ENCODE peak calls at places on chromosomes 6 and 20, in seven cellular contexts. One of them, this sample, is unnamed.

GRCh38 chr6:115935361-115935760 is 125.3 kb downstream of the FRK start:
- DNase-seq in AG09309: no peak
- DNase-seq in fibroblast of mammary gland: no peak
- DNase-seq in foreskin fibroblast: no peak
- DNase-seq in fibroblast of lung: no peak
- DNase-seq in A549: no peak
- DNase-seq in heart left ventricle: no peak
- DNase-seq in this sample: no peak

GRCh38 chr6:113352831-113353230 is 504.3 kb upstream of the MARCKS start:
- DNase-seq in foreskin fibroblast: no peak
- DNase-seq in AG09309: no peak
- DNase-seq in fibroblast of mammary gland: no peak
- DNase-seq in fibroblast of lung: no peak
- DNase-seq in heart left ventricle: no peak
- DNase-seq in A549: no peak
- DNase-seq in this sample: no peak

GRCh38 chr6:137845460-137845859 is 21.6 kb upstream of the TNFAIP3 start:
- DNase-seq in A549: no peak
- DNase-seq in foreskin fibroblast: no peak
- DNase-seq in fibroblast of lung: no peak
- DNase-seq in AG09309: no peak
- DNase-seq in fibroblast of mammary gland: no peak
- DNase-seq in heart left ventricle: no peak
- DNase-seq in this sample: no peak

GRCh38 chr20:47318596-47319516 is 37.6 kb downstream of the ZMYND8 start:
- DNase-seq in A549: peak
- DNase-seq in fibroblast of mammary gland: peak
- DNase-seq in heart left ventricle: peak
- DNase-seq in AG09309: no peak
- DNase-seq in foreskin fibroblast: peak
- DNase-seq in fibroblast of lung: peak
- DNase-seq in this sample: peak

GRCh38 chr20:37680420-37680819 is 13.4 kb upstream of the CTNNBL1 start:
- DNase-seq in A549: no peak
- DNase-seq in AG09309: no peak
- DNase-seq in heart left ventricle: no peak
- DNase-seq in fibroblast of mammary gland: peak
- DNase-seq in fibroblast of lung: peak
- DNase-seq in foreskin fibroblast: no peak
- DNase-seq in this sample: no peak

GRCh38 chr20:51223163-51223562 is 200.3 kb upstream of the KCNG1 start:
- DNase-seq in AG09309: no peak
- DNase-seq in fibroblast of lung: no peak
- DNase-seq in heart left ventricle: no peak
- DNase-seq in foreskin fibroblast: no peak
- DNase-seq in fibroblast of mammary gland: no peak
- DNase-seq in A549: no peak
- DNase-seq in this sample: no peak

GRCh38 chr6:166341915-166342292 is 441 bp downstream of the SFT2D1 start:
- DNase-seq in heart left ventricle: no peak
- DNase-seq in fibroblast of mammary gland: peak
- DNase-seq in fibroblast of lung: peak
- DNase-seq in A549: no peak
- DNase-seq in foreskin fibroblast: no peak
- DNase-seq in AG09309: no peak
- DNase-seq in this sample: no peak

GRCh38 chr6:169937389-169938261 is 186.2 kb downstream of the ERMARD start:
- DNase-seq in heart left ventricle: no peak
- DNase-seq in fibroblast of mammary gland: no peak
- DNase-seq in A549: no peak
- DNase-seq in foreskin fibroblast: no peak
- DNase-seq in AG09309: no peak
- DNase-seq in fibroblast of lung: no peak
- DNase-seq in this sample: no peak

GRCh38 chr6:8731874-8732273 is 296.5 kb upstream of the SLC35B3 start:
- DNase-seq in AG09309: no peak
- DNase-seq in heart left ventricle: no peak
- DNase-seq in fibroblast of lung: no peak
- DNase-seq in A549: no peak
- DNase-seq in foreskin fibroblast: no peak
- DNase-seq in fibroblast of mammary gland: no peak
- DNase-seq in this sample: no peak

GRCh38 chr6:153702671-153703070 is 336.4 kb upstream of the OPRM1 start:
- DNase-seq in foreskin fibroblast: no peak
- DNase-seq in A549: no peak
- DNase-seq in AG09309: no peak
- DNase-seq in fibroblast of lung: no peak
- DNase-seq in fibroblast of mammary gland: peak
- DNase-seq in heart left ventricle: no peak
- DNase-seq in this sample: no peak

GRCh38 chr6:11033825-11034224 is 10.3 kb downstream of the ELOVL2 start:
- DNase-seq in foreskin fibroblast: peak
- DNase-seq in AG09309: peak
- DNase-seq in heart left ventricle: no peak
- DNase-seq in A549: no peak
- DNase-seq in fibroblast of lung: peak
- DNase-seq in fibroblast of mammary gland: peak
- DNase-seq in this sample: peak

GRCh38 chr6:76639941-76640340 is 567.5 kb upstream of the IMPG1 start:
- DNase-seq in A549: no peak
- DNase-seq in foreskin fibroblast: no peak
- DNase-seq in fibroblast of mammary gland: no peak
- DNase-seq in fibroblast of lung: no peak
- DNase-seq in AG09309: no peak
- DNase-seq in heart left ventricle: no peak
- DNase-seq in this sample: no peak

GRCh38 chr6:43253401-43253800 is 10.1 kb downstream of the TTBK1 start:
- DNase-seq in fibroblast of lung: no peak
- DNase-seq in foreskin fibroblast: no peak
- DNase-seq in A549: no peak
- DNase-seq in fibroblast of mammary gland: no peak
- DNase-seq in heart left ventricle: no peak
- DNase-seq in AG09309: no peak
- DNase-seq in this sample: no peak

GRCh38 chr6:128538763-128539162 is 18.4 kb upstream of the PTPRK start:
- DNase-seq in heart left ventricle: no peak
- DNase-seq in fibroblast of mammary gland: no peak
- DNase-seq in foreskin fibroblast: no peak
- DNase-seq in A549: no peak
- DNase-seq in AG09309: no peak
- DNase-seq in fibroblast of lung: peak
- DNase-seq in this sample: no peak

GRCh38 chr20:8060977-8061376 is 41.4 kb upstream of the TMX4 start:
- DNase-seq in foreskin fibroblast: no peak
- DNase-seq in fibroblast of lung: no peak
- DNase-seq in AG09309: no peak
- DNase-seq in fibroblast of mammary gland: no peak
- DNase-seq in heart left ventricle: no peak
- DNase-seq in A549: no peak
- DNase-seq in this sample: no peak

GRCh38 chr6:25056130-25056529 is 120.4 kb upstream of the RIPOR2 start:
- DNase-seq in foreskin fibroblast: no peak
- DNase-seq in fibroblast of lung: no peak
- DNase-seq in AG09309: no peak
- DNase-seq in A549: no peak
- DNase-seq in fibroblast of mammary gland: no peak
- DNase-seq in heart left ventricle: no peak
- DNase-seq in this sample: no peak

GRCh38 chr6:88992741-88993557 is 29.5 kb upstream of the RNGTT start:
- DNase-seq in heart left ventricle: no peak
- DNase-seq in foreskin fibroblast: no peak
- DNase-seq in fibroblast of mammary gland: peak
- DNase-seq in A549: no peak
- DNase-seq in AG09309: no peak
- DNase-seq in fibroblast of lung: no peak
- DNase-seq in this sample: no peak

GRCh38 chr6:124487778-124488431 is 474.3 kb upstream of the RNF217 start:
- DNase-seq in AG09309: no peak
- DNase-seq in fibroblast of mammary gland: peak
- DNase-seq in foreskin fibroblast: no peak
- DNase-seq in fibroblast of lung: peak
- DNase-seq in heart left ventricle: no peak
- DNase-seq in A549: no peak
- DNase-seq in this sample: peak

GRCh38 chr6:33144373-33144772 is 47.9 kb downstream of the COL11A2 start:
- DNase-seq in heart left ventricle: no peak
- DNase-seq in fibroblast of lung: peak
- DNase-seq in A549: no peak
- DNase-seq in foreskin fibroblast: no peak
- DNase-seq in AG09309: no peak
- DNase-seq in fibroblast of mammary gland: peak
- DNase-seq in this sample: peak

GRCh38 chr6:112910256-112910655 is 563.1 kb downstream of the RFPL4B start:
- DNase-seq in AG09309: peak
- DNase-seq in A549: no peak
- DNase-seq in fibroblast of mammary gland: peak
- DNase-seq in heart left ventricle: no peak
- DNase-seq in fibroblast of lung: peak
- DNase-seq in foreskin fibroblast: peak
- DNase-seq in this sample: peak

GRCh38 chr6:134774244-134774643 is 175.7 kb downstream of the ALDH8A1 start:
- DNase-seq in foreskin fibroblast: peak
- DNase-seq in A549: no peak
- DNase-seq in AG09309: no peak
- DNase-seq in fibroblast of mammary gland: peak
- DNase-seq in fibroblast of lung: peak
- DNase-seq in heart left ventricle: no peak
- DNase-seq in this sample: peak

GRCh38 chr6:18564775-18565174 is 177.6 kb downstream of the RNF144B start:
- DNase-seq in fibroblast of mammary gland: no peak
- DNase-seq in A549: no peak
- DNase-seq in AG09309: no peak
- DNase-seq in foreskin fibroblast: no peak
- DNase-seq in fibroblast of lung: no peak
- DNase-seq in heart left ventricle: no peak
- DNase-seq in this sample: no peak

DNA sequence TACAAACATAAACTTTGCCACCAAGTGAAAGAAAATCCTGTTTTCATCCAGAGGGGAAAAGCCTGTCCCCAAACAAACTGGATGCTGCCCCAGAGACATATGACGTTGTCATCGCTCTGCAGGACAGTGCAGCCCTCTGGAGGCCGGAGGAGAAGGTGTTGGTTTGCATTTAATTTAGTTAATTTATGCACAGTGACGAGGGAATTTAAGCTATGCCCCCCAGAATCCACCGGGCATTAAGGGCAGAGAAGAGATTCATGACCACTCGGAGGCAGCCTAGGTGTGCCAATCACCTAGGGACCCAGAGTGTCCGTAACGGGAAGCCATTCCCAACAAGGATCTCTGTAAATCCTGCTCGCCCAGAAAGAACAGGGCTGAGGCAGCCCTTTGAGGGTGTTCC is 45.1 kb downstream of the NINL start:
- DNase-seq in foreskin fibroblast: no peak
- DNase-seq in fibroblast of mammary gland: peak
- DNase-seq in fibroblast of lung: peak
- DNase-seq in AG09309: no peak
- DNase-seq in A549: no peak
- DNase-seq in heart left ventricle: no peak
- DNase-seq in this sample: no peak
- H3K4me3 ChIP-seq in foreskin fibroblast: peak
- H3K4me3 ChIP-seq in fibroblast of mammary gland: peak
- H3K4me3 ChIP-seq in fibroblast of lung: peak
- H3K4me3 ChIP-seq in AG09309: peak
- H3K4me3 ChIP-seq in A549: no peak
- H3K4me3 ChIP-seq in heart left ventricle: peak
- H3K4me3 ChIP-seq in this sample: no peak

DNA sequence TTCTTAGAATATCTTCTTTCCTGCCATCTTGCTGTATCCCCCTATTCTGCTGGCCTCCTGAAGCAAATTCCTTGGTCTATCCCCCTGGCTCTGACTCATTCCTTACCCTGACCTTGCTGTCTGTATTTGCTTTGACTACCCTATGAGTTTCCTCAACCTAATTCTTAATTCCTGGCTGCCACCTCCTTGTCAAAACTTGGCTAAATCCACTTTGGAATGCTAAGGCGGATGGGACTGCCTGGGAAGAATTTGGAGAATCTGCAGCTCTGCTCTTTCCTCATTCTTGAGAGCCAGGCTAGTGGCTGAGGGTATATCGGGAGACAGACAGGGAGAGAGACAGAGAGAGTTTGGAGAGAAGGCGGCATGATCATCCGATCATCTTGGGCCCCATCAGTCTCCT is 24.4 kb downstream of the CAP2 start:
- DNase-seq in AG09309: peak
- DNase-seq in foreskin fibroblast: peak
- DNase-seq in heart left ventricle: no peak
- DNase-seq in fibroblast of lung: peak
- DNase-seq in fibroblast of mammary gland: peak
- DNase-seq in A549: peak
- DNase-seq in this sample: peak
- H3K4me3 ChIP-seq in AG09309: no peak
- H3K4me3 ChIP-seq in foreskin fibroblast: peak
- H3K4me3 ChIP-seq in heart left ventricle: no peak
- H3K4me3 ChIP-seq in fibroblast of lung: no peak
- H3K4me3 ChIP-seq in fibroblast of mammary gland: no peak
- H3K4me3 ChIP-seq in A549: peak
- H3K4me3 ChIP-seq in this sample: peak

GRCh38 chr6:107061125-107062020 is 33.4 kb downstream of the MTRES1 start:
- DNase-seq in fibroblast of lung: no peak
- DNase-seq in AG09309: peak
- DNase-seq in A549: no peak
- DNase-seq in heart left ventricle: no peak
- DNase-seq in foreskin fibroblast: no peak
- DNase-seq in fibroblast of mammary gland: no peak
- DNase-seq in this sample: no peak
- H3K4me3 ChIP-seq in fibroblast of lung: no peak
- H3K4me3 ChIP-seq in AG09309: no peak
- H3K4me3 ChIP-seq in A549: no peak
- H3K4me3 ChIP-seq in heart left ventricle: no peak
- H3K4me3 ChIP-seq in foreskin fibroblast: no peak
- H3K4me3 ChIP-seq in fibroblast of mammary gland: no peak
- H3K4me3 ChIP-seq in this sample: no peak

DNA sequence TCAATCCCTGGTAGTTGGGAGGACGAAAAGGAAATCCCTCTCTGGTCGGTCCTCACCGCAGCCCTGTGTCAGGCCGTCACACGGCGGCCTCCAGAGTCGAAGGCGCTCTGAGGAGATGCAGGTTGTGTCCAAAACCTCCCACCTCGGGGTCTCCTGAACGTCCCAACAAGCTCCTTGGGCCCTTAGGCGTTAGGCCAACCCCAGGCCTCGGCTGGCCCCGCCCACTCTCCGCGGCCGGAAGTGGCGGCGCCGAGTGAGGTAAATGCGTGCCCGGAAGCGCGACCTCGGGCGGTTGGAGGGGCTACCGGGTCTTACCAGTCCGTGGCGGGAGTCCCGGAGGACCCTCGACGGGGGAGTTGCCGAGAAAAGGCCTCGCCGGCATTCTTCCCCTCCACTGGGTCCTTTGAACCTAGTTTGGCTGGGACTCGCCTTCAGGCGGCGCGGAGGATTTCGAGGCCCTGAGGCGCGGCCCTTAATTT is at the start of gene TDRD6:
- DNase-seq in fibroblast of mammary gland: no peak
- DNase-seq in foreskin fibroblast: no peak
- DNase-seq in A549: no peak
- DNase-seq in heart left ventricle: no peak
- DNase-seq in AG09309: no peak
- DNase-seq in fibroblast of lung: no peak
- DNase-seq in this sample: no peak
- H3K4me3 ChIP-seq in fibroblast of mammary gland: no peak
- H3K4me3 ChIP-seq in foreskin fibroblast: no peak
- H3K4me3 ChIP-seq in A549: no peak
- H3K4me3 ChIP-seq in heart left ventricle: no peak
- H3K4me3 ChIP-seq in AG09309: no peak
- H3K4me3 ChIP-seq in fibroblast of lung: no peak
- H3K4me3 ChIP-seq in this sample: no peak

This sample was measured in astrocyte.